ENCODE peak calls at places on chromosomes 6 and 20, in eight cellular contexts. Q is DND-41, X is mesendoderm, H is body of pancreas, K is adrenal gland, I is HepG2, S is fibroblast of lung, N is tibial artery. U is an unnamed sample.

GRCh38 chr6:24990944-24991747 is 55.4 kb upstream of the RIPOR2 start:
- DNase-seq in S (no peak), X (no peak), H (no peak), K (no peak), N (no peak), Q (no peak), I (no peak), U (no peak)

GRCh38 chr20:542777-543368 is 717 bp downstream of the CSNK2A1 start:
- DNase-seq in I (no peak), K (no peak), H (peak), N (no peak), S (no peak), Q (peak), X (peak), U (peak)

GRCh38 chr6:157880534-157880933 is 57.5 kb downstream of the SNX9 start:
- DNase-seq in H (no peak), K (no peak), X (no peak), N (no peak), Q (no peak), S (no peak), I (no peak), U (no peak)

GRCh38 chr6:6587696-6588063 is 840 bp upstream of the LY86 start:
- DNase-seq in K (no peak), X (no peak), H (no peak), N (no peak), S (no peak), Q (no peak), I (no peak), U (no peak)

GRCh38 chr20:7113577-7114466 is 346.3 kb downstream of the BMP2 start:
- DNase-seq in H (no peak), X (peak), K (no peak), N (no peak), S (peak), I (peak), Q (peak), U (no peak)

GRCh38 chr20:37943033-37943432 is 40.1 kb downstream of the VSTM2L start:
- DNase-seq in Q (no peak), K (no peak), X (no peak), I (no peak), N (peak), H (no peak), S (no peak), U (no peak)

GRCh38 chr20:32454164-32455145 is 96.3 kb downstream of the ASXL1 start:
- DNase-seq in K (no peak), X (no peak), N (no peak), S (no peak), H (no peak), I (no peak), Q (no peak), U (no peak)

GRCh38 chr6:150207931-150208570 is 65.2 kb downstream of the PPP1R14C start:
- DNase-seq in H (no peak), K (no peak), X (no peak), N (no peak), Q (no peak), S (peak), I (no peak), U (no peak)

GRCh38 chr6:132227937-132228336 is 173.3 kb downstream of the MOXD1 start:
- DNase-seq in Q (no peak), X (no peak), K (no peak), S (peak), I (no peak), N (no peak), H (no peak), U (no peak)

GRCh38 chr6:101543796-101544195 is 150.3 kb downstream of the GRIK2 start:
- DNase-seq in N (no peak), X (no peak), Q (no peak), S (no peak), K (no peak), I (no peak), H (no peak), U (no peak)

GRCh38 chr20:2101057-2101934 is at the start of gene STK35:
- DNase-seq in N (no peak), X (peak), Q (peak), H (no peak), I (no peak), S (no peak), K (peak), U (peak)

GRCh38 chr6:149323353-149323752 is 5.8 kb downstream of the TAB2 start:
- DNase-seq in Q (no peak), K (no peak), X (no peak), N (no peak), H (no peak), I (no peak), S (no peak), U (no peak)

GRCh38 chr6:166486536-166486880 is 100.0 kb downstream of the RAMACL start:
- DNase-seq in K (no peak), H (no peak), Q (no peak), I (no peak), N (no peak), X (no peak), S (no peak), U (no peak)

GRCh38 chr20:41531876-41532275 is 86.3 kb downstream of the CHD6 start:
- DNase-seq in K (no peak), H (no peak), X (no peak), I (no peak), Q (no peak), S (peak), N (no peak), U (no peak)

GRCh38 chr6:72704979-72705378 is 83.1 kb downstream of the KCNQ5 start:
- DNase-seq in X (no peak), I (peak), S (no peak), H (no peak), Q (no peak), K (no peak), N (no peak), U (no peak)

GRCh38 chr6:29811377-29811776 is 16.2 kb upstream of the HLA-G start:
- DNase-seq in I (no peak), X (no peak), H (no peak), N (no peak), K (no peak), Q (no peak), S (no peak), U (no peak)

GRCh38 chr6:35448191-35448590 is 3.9 kb upstream of the FANCE start:
- DNase-seq in S (no peak), I (no peak), H (no peak), Q (no peak), K (no peak), N (no peak), X (no peak), U (no peak)

GRCh38 chr6:153503810-153504209 is 372.7 kb upstream of the RGS17 start:
- DNase-seq in Q (no peak), I (peak), H (no peak), K (no peak), S (no peak), N (no peak), X (peak), U (no peak)

GRCh38 chr6:27295301-27296079 is 16.6 kb downstream of the POM121L2 start:
- DNase-seq in S (peak), H (no peak), K (no peak), X (peak), Q (no peak), I (peak), N (no peak), U (no peak)

GRCh38 chr20:56628873-56629463 is at the start of gene TFAP2C:
- DNase-seq in I (no peak), S (peak), Q (no peak), H (peak), X (peak), K (peak), N (peak), U (no peak)

GRCh38 chr6:8688823-8689222 is 253.5 kb upstream of the SLC35B3 start:
- DNase-seq in S (no peak), K (no peak), N (no peak), H (no peak), Q (no peak), X (no peak), I (no peak), U (no peak)

GRCh38 chr20:32199006-32199405 is 8.5 kb downstream of the PLAGL2 start:
- DNase-seq in H (no peak), S (no peak), N (no peak), X (no peak), K (no peak), I (no peak), Q (no peak), U (no peak)

GRCh38 chr6:70180904-70181599 is 121.8 kb downstream of the COL9A1 start:
- DNase-seq in S (no peak), Q (no peak), I (no peak), K (no peak), X (no peak), H (no peak), N (no peak), U (no peak)

GRCh38 chr20:57384486-57384885 is 6.7 kb upstream of the RBM38 start:
- DNase-seq in S (no peak), K (no peak), N (peak), I (no peak), Q (no peak), H (no peak), X (no peak), U (no peak)

GRCh38 chr6:15008269-15008668 is 237.6 kb upstream of the JARID2 start:
- DNase-seq in Q (no peak), H (no peak), X (no peak), I (no peak), N (no peak), S (no peak), K (no peak), U (no peak)

GRCh38 chr20:39909447-39909846 is 779.6 kb downstream of the MAFB start:
- DNase-seq in X (no peak), Q (no peak), I (no peak), H (no peak), N (peak), S (no peak), K (peak), U (no peak)

GRCh38 chr6:13989424-13990144 is 64.8 kb downstream of the RNF182 start:
- DNase-seq in I (no peak), H (no peak), S (no peak), X (no peak), K (no peak), N (no peak), Q (no peak), U (no peak)

GRCh38 chr6:147033267-147033666 is 170.9 kb upstream of the STXBP5 start:
- DNase-seq in N (no peak), I (no peak), X (peak), Q (no peak), S (no peak), H (no peak), K (no peak), U (no peak)

GRCh38 chr20:23161968-23162696 is 76.0 kb upstream of the CD93 start:
- DNase-seq in I (peak), Q (no peak), X (no peak), N (peak), H (peak), K (peak), S (peak), U (no peak)

GRCh38 chr20:36499723-36500501 is 41.4 kb upstream of the MYL9 start:
- DNase-seq in N (no peak), Q (no peak), K (no peak), X (no peak), I (no peak), H (no peak), S (peak), U (no peak)

GRCh38 chr6:110400208-110400607 is 15.2 kb downstream of the DDO start:
- DNase-seq in I (no peak), H (no peak), N (no peak), K (no peak), X (no peak), S (no peak), Q (no peak), U (no peak)

GRCh38 chr20:57657537-57658446 is 37.6 kb upstream of the ZBP1 start:
- DNase-seq in K (peak), X (no peak), Q (peak), N (peak), S (no peak), I (peak), H (peak), U (peak)

GRCh38 chr6:72946766-72947165 is 278.5 kb downstream of the KHDC1L start:
- DNase-seq in N (no peak), S (peak), H (no peak), Q (no peak), I (peak), K (no peak), X (no peak), U (no peak)

GRCh38 chr6:140486468-140487361 is 1112.3 kb upstream of the CITED2 start:
- DNase-seq in N (no peak), X (no peak), K (no peak), S (peak), I (no peak), H (no peak), Q (no peak), U (no peak)

DNA sequence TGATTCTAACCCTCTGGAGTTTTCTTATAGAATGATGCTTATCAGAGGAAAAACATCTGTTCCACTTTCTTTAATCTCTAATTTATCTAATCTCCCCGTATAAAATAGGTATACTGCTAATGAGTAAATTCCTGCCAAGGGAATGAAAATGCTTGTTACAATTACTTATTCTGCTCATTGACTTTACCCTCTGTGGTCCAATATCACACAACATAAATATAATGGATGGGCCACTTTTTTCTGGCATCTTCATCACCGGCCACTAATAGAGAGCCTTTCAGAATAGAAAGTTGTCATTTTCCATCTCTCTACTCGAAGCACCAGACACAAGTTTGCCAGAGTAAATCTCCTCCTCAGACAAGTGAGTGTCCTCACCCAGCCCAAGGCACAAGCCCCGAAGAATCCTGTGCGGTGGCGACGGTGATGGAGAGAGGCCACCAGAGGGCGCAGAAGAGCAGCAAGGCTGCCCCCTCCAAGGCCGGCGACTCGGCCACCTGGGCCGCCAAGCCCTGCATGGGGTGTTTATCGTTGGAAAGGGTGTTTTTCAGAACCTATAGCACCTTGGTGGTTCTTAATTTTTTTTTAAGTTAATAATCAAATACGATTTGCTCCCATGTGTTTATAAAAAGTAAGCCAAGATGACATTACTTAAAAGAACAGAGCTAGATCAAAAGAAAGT is 212.9 kb upstream of the ARID1B start:
- DNase-seq in H (peak), N (peak), X (peak), Q (peak), S (peak), K (peak), I (peak), U (peak)
- H3K4me3 ChIP-seq in H (no peak), N (no peak), X (no peak), Q (no peak), S (no peak), K (no peak), I (no peak), U (no peak)

GRCh38 chr20:63953764-63954429 is 2.3 kb downstream of the UCKL1 start:
- DNase-seq in S (no peak), H (no peak), X (no peak), K (no peak), Q (no peak), N (no peak), I (no peak), U (no peak)
- H3K27ac ChIP-seq in S (no peak), H (no peak), X (no peak), K (peak), Q (no peak), N (peak), I (peak), U (no peak)

GRCh38 chr6:4664117-4664626 is 112.0 kb upstream of the CDYL start:
- DNase-seq in H (peak), S (peak), Q (no peak), I (no peak), K (no peak), X (no peak), N (peak), U (no peak)
- H3K4me3 ChIP-seq in H (no peak), S (no peak), Q (no peak), I (no peak), K (no peak), X (no peak), N (no peak), U (no peak)

GRCh38 chr20:33936651-33937050 is 57.1 kb upstream of the RALY start:
- DNase-seq in H (no peak), N (no peak), X (no peak), S (no peak), Q (no peak), K (no peak), I (no peak), U (no peak)

GRCh38 chr20:33927703-33928102 is 66.0 kb upstream of the RALY start:
- DNase-seq in X (no peak), N (no peak), Q (no peak), K (no peak), H (no peak), I (no peak), S (no peak), U (no peak)

GRCh38 chr20:33929917-33930316 is 63.8 kb upstream of the RALY start:
- DNase-seq in X (no peak), H (no peak), Q (no peak), N (no peak), K (no peak), S (no peak), I (no peak), U (no peak)

GRCh38 chr20:33933469-33933909 is 60.2 kb upstream of the RALY start:
- DNase-seq in S (no peak), H (peak), I (peak), N (peak), K (peak), X (peak), Q (peak), U (peak)
- H3K27ac ChIP-seq in S (no peak), H (peak), I (no peak), N (peak), K (peak), X (no peak), Q (no peak), U (no peak)

DNA sequence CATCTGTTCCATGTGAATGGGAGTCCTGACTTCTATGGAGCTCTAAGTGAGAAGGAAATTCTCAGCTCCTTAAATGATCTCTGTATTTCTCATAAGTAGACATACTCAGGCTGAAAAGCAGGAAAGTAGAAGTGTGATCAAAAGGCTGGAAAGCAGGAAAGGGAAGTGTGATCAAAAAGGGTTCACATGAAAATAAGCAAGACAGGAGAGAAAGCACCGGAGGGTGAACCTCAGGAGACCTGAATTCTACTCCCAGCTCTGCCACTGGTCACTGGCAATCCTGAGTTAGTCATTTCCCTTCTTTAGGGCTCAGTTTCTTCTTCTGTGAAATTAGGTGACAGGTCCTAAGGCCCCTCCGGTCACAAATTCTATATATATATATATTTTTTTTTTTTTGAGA is 55.5 kb upstream of the TRERF1 start:
- DNase-seq in S (no peak), H (no peak), I (no peak), Q (no peak), K (no peak), X (no peak), N (no peak), U (no peak)
- H3K4me3 ChIP-seq in S (no peak), H (no peak), I (no peak), Q (no peak), K (no peak), X (no peak), N (no peak), U (no peak)

DNA sequence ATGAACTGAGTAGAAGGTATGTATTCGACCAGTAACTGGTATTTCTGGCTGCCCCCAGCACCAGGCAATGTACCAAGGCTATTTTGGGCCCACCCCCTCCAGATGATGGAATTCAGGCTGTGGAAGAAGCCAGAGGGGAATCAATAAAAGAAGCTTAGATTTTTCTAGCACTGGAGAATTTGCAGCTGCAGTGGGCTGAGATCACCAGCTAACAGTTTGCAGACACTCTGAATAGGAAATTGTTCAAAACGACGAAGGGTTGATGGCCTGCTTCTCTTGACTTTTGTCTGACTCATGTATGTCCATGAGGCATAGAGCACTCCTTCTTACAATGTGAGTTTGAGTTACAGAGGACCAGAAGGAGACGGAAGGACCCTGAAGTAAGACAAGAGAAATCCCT is 32.4 kb upstream of the FBXO9 start:
- DNase-seq in N (no peak), X (no peak), Q (no peak), H (no peak), S (peak), K (no peak), I (no peak), U (no peak)
- H3K27ac ChIP-seq in N (peak), X (no peak), Q (no peak), H (no peak), S (peak), K (peak), I (no peak), U (no peak)

DNA sequence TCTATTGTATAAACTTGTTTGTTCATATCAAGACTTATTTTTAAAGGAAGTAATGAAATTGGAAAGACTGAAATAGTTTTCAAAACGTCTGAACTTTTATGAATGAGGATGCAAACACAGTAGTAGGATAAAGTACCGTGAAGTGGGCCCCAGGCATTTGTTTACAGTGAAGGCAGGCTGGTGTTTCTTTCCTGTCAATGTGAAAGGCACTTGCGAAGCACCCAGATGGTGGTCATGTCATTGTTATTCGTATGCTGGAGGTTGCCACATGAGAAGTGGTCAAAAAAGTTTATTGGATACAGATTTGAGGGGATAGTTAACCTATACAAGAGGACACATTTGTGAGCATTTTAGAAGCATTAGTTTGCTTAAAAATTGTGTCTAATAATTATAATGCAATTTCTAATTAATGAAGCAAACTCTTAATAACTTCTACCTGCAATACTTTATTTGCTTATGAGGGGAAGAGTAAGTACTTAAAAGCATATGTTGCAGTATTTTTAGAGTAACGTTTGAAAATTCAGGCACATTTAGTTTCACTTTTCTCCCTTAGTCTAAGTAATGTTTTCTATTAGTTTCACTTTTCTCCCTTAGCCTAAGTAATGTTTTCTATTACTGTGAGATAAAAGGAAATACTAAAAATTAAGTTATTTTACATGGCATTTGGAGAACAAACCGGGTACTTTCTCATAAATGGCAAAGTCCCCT is 120.8 kb upstream of the CLDN20 start:
- DNase-seq in I (no peak), X (no peak), Q (peak), K (no peak), N (no peak), S (no peak), H (no peak), U (no peak)
- H3K4me3 ChIP-seq in I (no peak), X (no peak), Q (peak), K (no peak), N (peak), S (peak), H (no peak), U (peak)

DNA sequence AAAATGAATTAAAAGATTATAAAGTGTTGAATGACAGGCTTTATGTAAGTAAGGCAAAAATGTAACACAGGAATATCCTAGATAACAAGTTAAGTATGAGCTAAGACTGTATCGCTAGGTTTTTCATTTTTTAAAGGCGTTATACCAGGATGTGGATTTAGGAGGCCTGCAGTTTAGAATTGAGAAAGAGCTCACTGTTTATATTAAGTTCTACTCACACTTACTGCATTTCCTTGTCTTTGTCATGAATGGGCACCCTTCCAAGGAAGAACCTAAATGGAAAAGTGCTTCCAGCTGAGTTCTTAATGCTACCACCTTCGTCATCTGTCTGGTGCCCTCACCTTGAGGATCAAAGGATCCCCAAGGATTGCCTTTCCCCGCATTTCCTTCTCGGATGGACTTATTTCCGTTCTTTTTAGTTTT is 148.7 kb downstream of the SOX4 start:
- DNase-seq in I (no peak), X (peak), N (no peak), K (no peak), Q (no peak), S (peak), H (no peak), U (no peak)
- H3K27ac ChIP-seq in I (no peak), X (no peak), N (no peak), K (no peak), Q (no peak), S (no peak), H (peak), U (no peak)